ENCODE peak calls at places on chromosomes 16 and 17, in seven cellular contexts. One of them, this sample, is unnamed.

GRCh38 chr16:56190903-56191806 is at the start of gene GNAO1:
- DNase-seq in A549: peak; percentile 46
- DNase-seq in heart left ventricle: peak; percentile 86
- DNase-seq in astrocyte: peak; percentile 35
- DNase-seq in upper lobe of left lung: peak; percentile 28
- DNase-seq in astrocyte of the cerebellum: no peak
- DNase-seq in GM06990: peak; percentile 38
- DNase-seq in this sample: no peak

GRCh38 chr16:72967941-72968340 is 80.0 kb downstream of the ZFHX3 start:
- DNase-seq in A549: no peak
- DNase-seq in heart left ventricle: no peak
- DNase-seq in astrocyte: no peak
- DNase-seq in upper lobe of left lung: no peak
- DNase-seq in astrocyte of the cerebellum: no peak
- DNase-seq in GM06990: no peak
- DNase-seq in this sample: no peak

GRCh38 chr17:29583324-29584248 is 5.9 kb downstream of the GIT1 start:
- DNase-seq in A549: no peak
- DNase-seq in heart left ventricle: no peak
- DNase-seq in astrocyte: no peak
- DNase-seq in upper lobe of left lung: no peak
- DNase-seq in astrocyte of the cerebellum: no peak
- DNase-seq in GM06990: no peak
- DNase-seq in this sample: peak; percentile 16

GRCh38 chr17:74387365-74388218 is 20.3 kb downstream of the GPR142 start:
- DNase-seq in A549: no peak
- DNase-seq in heart left ventricle: peak; percentile 31
- DNase-seq in astrocyte: no peak
- DNase-seq in upper lobe of left lung: no peak
- DNase-seq in astrocyte of the cerebellum: no peak
- DNase-seq in GM06990: no peak
- DNase-seq in this sample: no peak

GRCh38 chr17:5584383-5584951 is at the start of gene NLRP1:
- DNase-seq in A549: no peak
- DNase-seq in heart left ventricle: peak; percentile 93
- DNase-seq in astrocyte: peak; percentile 89
- DNase-seq in upper lobe of left lung: peak; percentile 92
- DNase-seq in astrocyte of the cerebellum: peak; percentile 59
- DNase-seq in GM06990: peak; percentile 80
- DNase-seq in this sample: peak; percentile 98

GRCh38 chr17:72192409-72193192 is 71.8 kb downstream of the SOX9 start:
- DNase-seq in A549: no peak
- DNase-seq in heart left ventricle: no peak
- DNase-seq in astrocyte: peak; percentile 97
- DNase-seq in upper lobe of left lung: no peak
- DNase-seq in astrocyte of the cerebellum: no peak
- DNase-seq in GM06990: no peak
- DNase-seq in this sample: no peak

GRCh38 chr16:88839745-88840588 is 16.8 kb downstream of the GALNS start:
- DNase-seq in A549: no peak
- DNase-seq in heart left ventricle: no peak
- DNase-seq in astrocyte: no peak
- DNase-seq in upper lobe of left lung: no peak
- DNase-seq in astrocyte of the cerebellum: no peak
- DNase-seq in GM06990: no peak
- DNase-seq in this sample: no peak

GRCh38 chr17:19398301-19399181 is 11.6 kb upstream of the MFAP4 start:
- DNase-seq in A549: no peak
- DNase-seq in heart left ventricle: peak; percentile 59
- DNase-seq in astrocyte: no peak
- DNase-seq in upper lobe of left lung: peak; percentile 68
- DNase-seq in astrocyte of the cerebellum: no peak
- DNase-seq in GM06990: no peak
- DNase-seq in this sample: peak; percentile 94

GRCh38 chr17:7972131-7972785 is 30.2 kb upstream of the GUCY2D start:
- DNase-seq in A549: no peak
- DNase-seq in heart left ventricle: no peak
- DNase-seq in astrocyte: no peak
- DNase-seq in upper lobe of left lung: no peak
- DNase-seq in astrocyte of the cerebellum: no peak
- DNase-seq in GM06990: no peak
- DNase-seq in this sample: no peak

GRCh38 chr17:30249460-30249859 is 14.0 kb upstream of the SLC6A4 start:
- DNase-seq in A549: no peak
- DNase-seq in heart left ventricle: no peak
- DNase-seq in astrocyte: peak; percentile 27
- DNase-seq in upper lobe of left lung: no peak
- DNase-seq in astrocyte of the cerebellum: no peak
- DNase-seq in GM06990: no peak
- DNase-seq in this sample: no peak

GRCh38 chr16:88815901-88816589 is 4.3 kb upstream of the APRT start:
- DNase-seq in A549: peak; percentile 37
- DNase-seq in heart left ventricle: no peak
- DNase-seq in astrocyte: no peak
- DNase-seq in upper lobe of left lung: no peak
- DNase-seq in astrocyte of the cerebellum: no peak
- DNase-seq in GM06990: peak; percentile 61
- DNase-seq in this sample: no peak

GRCh38 chr16:31291376-31291775 is 31.6 kb downstream of the ITGAM start:
- DNase-seq in A549: no peak
- DNase-seq in heart left ventricle: no peak
- DNase-seq in astrocyte: no peak
- DNase-seq in upper lobe of left lung: no peak
- DNase-seq in astrocyte of the cerebellum: no peak
- DNase-seq in GM06990: no peak
- DNase-seq in this sample: no peak

GRCh38 chr17:36657390-36657762 is 56.0 kb downstream of the MRM1 start:
- DNase-seq in A549: no peak
- DNase-seq in heart left ventricle: no peak
- DNase-seq in astrocyte: no peak
- DNase-seq in upper lobe of left lung: no peak
- DNase-seq in astrocyte of the cerebellum: no peak
- DNase-seq in GM06990: no peak
- DNase-seq in this sample: no peak

GRCh38 chr16:58339452-58339938 is 44.7 kb upstream of the PRSS54 start:
- DNase-seq in A549: peak; percentile 30
- DNase-seq in heart left ventricle: no peak
- DNase-seq in astrocyte: peak; percentile 12
- DNase-seq in upper lobe of left lung: no peak
- DNase-seq in astrocyte of the cerebellum: peak; percentile 15
- DNase-seq in GM06990: no peak
- DNase-seq in this sample: no peak

GRCh38 chr17:39617446-39618251 is 9.1 kb upstream of the PPP1R1B start:
- DNase-seq in A549: peak; percentile 80
- DNase-seq in heart left ventricle: peak; percentile 85
- DNase-seq in astrocyte: no peak
- DNase-seq in upper lobe of left lung: peak; percentile 69
- DNase-seq in astrocyte of the cerebellum: no peak
- DNase-seq in GM06990: peak; percentile 55
- DNase-seq in this sample: peak; percentile 42

GRCh38 chr16:26019885-26020284 is 328.1 kb downstream of the HS3ST4 start:
- DNase-seq in A549: no peak
- DNase-seq in heart left ventricle: no peak
- DNase-seq in astrocyte: no peak
- DNase-seq in upper lobe of left lung: no peak
- DNase-seq in astrocyte of the cerebellum: no peak
- DNase-seq in GM06990: no peak
- DNase-seq in this sample: no peak

GRCh38 chr16:82175627-82176026 is 5.6 kb upstream of the MPHOSPH6 start:
- DNase-seq in A549: no peak
- DNase-seq in heart left ventricle: no peak
- DNase-seq in astrocyte: no peak
- DNase-seq in upper lobe of left lung: no peak
- DNase-seq in astrocyte of the cerebellum: no peak
- DNase-seq in GM06990: no peak
- DNase-seq in this sample: no peak

GRCh38 chr17:56165017-56165720 is 11.9 kb downstream of the ANKFN1 start:
- DNase-seq in A549: no peak
- DNase-seq in heart left ventricle: no peak
- DNase-seq in astrocyte: no peak
- DNase-seq in upper lobe of left lung: no peak
- DNase-seq in astrocyte of the cerebellum: no peak
- DNase-seq in GM06990: no peak
- DNase-seq in this sample: no peak

GRCh38 chr16:56493131-56493530 is 26.7 kb downstream of the BBS2 start:
- DNase-seq in A549: no peak
- DNase-seq in heart left ventricle: no peak
- DNase-seq in astrocyte: no peak
- DNase-seq in upper lobe of left lung: no peak
- DNase-seq in astrocyte of the cerebellum: no peak
- DNase-seq in GM06990: no peak
- DNase-seq in this sample: no peak

GRCh38 chr16:2095315-2095853 is 40.3 kb downstream of the PKD1 start:
- DNase-seq in A549: no peak
- DNase-seq in heart left ventricle: no peak
- DNase-seq in astrocyte: peak; percentile 36
- DNase-seq in upper lobe of left lung: no peak
- DNase-seq in astrocyte of the cerebellum: no peak
- DNase-seq in GM06990: no peak
- DNase-seq in this sample: no peak

GRCh38 chr17:700504-701094 is 14.0 kb downstream of the VPS53 start:
- DNase-seq in A549: peak; percentile 73
- DNase-seq in heart left ventricle: no peak
- DNase-seq in astrocyte: no peak
- DNase-seq in upper lobe of left lung: no peak
- DNase-seq in astrocyte of the cerebellum: no peak
- DNase-seq in GM06990: no peak
- DNase-seq in this sample: no peak

GRCh38 chr16:24610421-24610765 is 71.0 kb downstream of the RBBP6 start:
- DNase-seq in A549: no peak
- DNase-seq in heart left ventricle: peak; percentile 64
- DNase-seq in astrocyte: peak; percentile 22
- DNase-seq in upper lobe of left lung: no peak
- DNase-seq in astrocyte of the cerebellum: peak; percentile 0
- DNase-seq in GM06990: peak; percentile 14
- DNase-seq in this sample: peak; percentile 86

GRCh38 chr17:17679243-17679642 is 2.0 kb upstream of the RAI1 start:
- DNase-seq in A549: no peak
- DNase-seq in heart left ventricle: no peak
- DNase-seq in astrocyte: no peak
- DNase-seq in upper lobe of left lung: no peak
- DNase-seq in astrocyte of the cerebellum: no peak
- DNase-seq in GM06990: no peak
- DNase-seq in this sample: no peak

GRCh38 chr16:24318670-24319069 is 62.5 kb downstream of the CACNG3 start:
- DNase-seq in A549: no peak
- DNase-seq in heart left ventricle: no peak
- DNase-seq in astrocyte: no peak
- DNase-seq in upper lobe of left lung: no peak
- DNase-seq in astrocyte of the cerebellum: no peak
- DNase-seq in GM06990: no peak
- DNase-seq in this sample: no peak

GRCh38 chr17:10102817-10103216 is 95.6 kb downstream of the GAS7 start:
- DNase-seq in A549: no peak
- DNase-seq in heart left ventricle: no peak
- DNase-seq in astrocyte: no peak
- DNase-seq in upper lobe of left lung: no peak
- DNase-seq in astrocyte of the cerebellum: no peak
- DNase-seq in GM06990: no peak
- DNase-seq in this sample: no peak

GRCh38 chr17:47953945-47954344 is 3.7 kb downstream of the PRR15L start:
- DNase-seq in A549: no peak
- DNase-seq in heart left ventricle: no peak
- DNase-seq in astrocyte: no peak
- DNase-seq in upper lobe of left lung: no peak
- DNase-seq in astrocyte of the cerebellum: no peak
- DNase-seq in GM06990: no peak
- DNase-seq in this sample: no peak

GRCh38 chr17:47955497-47956461 is 1.9 kb downstream of the PRR15L start:
- DNase-seq in A549: no peak
- DNase-seq in heart left ventricle: no peak
- DNase-seq in astrocyte: no peak
- DNase-seq in upper lobe of left lung: peak; percentile 94
- DNase-seq in astrocyte of the cerebellum: no peak
- DNase-seq in GM06990: no peak
- DNase-seq in this sample: no peak

GRCh38 chr17:47957591-47958490 is at the start of gene PRR15L:
- DNase-seq in A549: no peak
- DNase-seq in heart left ventricle: no peak
- DNase-seq in astrocyte: no peak
- DNase-seq in upper lobe of left lung: peak; percentile 91
- DNase-seq in astrocyte of the cerebellum: no peak
- DNase-seq in GM06990: no peak
- DNase-seq in this sample: no peak

GRCh38 chr17:47959825-47960655 is 2.4 kb upstream of the PRR15L start:
- DNase-seq in A549: no peak
- DNase-seq in heart left ventricle: no peak
- DNase-seq in astrocyte: no peak
- DNase-seq in upper lobe of left lung: no peak
- DNase-seq in astrocyte of the cerebellum: no peak
- DNase-seq in GM06990: no peak
- DNase-seq in this sample: no peak

GRCh38 chr17:47956818-47957590 is 679 bp downstream of the PRR15L start:
- DNase-seq in A549: no peak
- DNase-seq in heart left ventricle: no peak
- DNase-seq in astrocyte: no peak
- DNase-seq in upper lobe of left lung: no peak
- DNase-seq in astrocyte of the cerebellum: no peak
- DNase-seq in GM06990: no peak
- DNase-seq in this sample: no peak
- H3K4me3 ChIP-seq in A549: peak overlapping the region; percentile 22
- H3K4me3 ChIP-seq in heart left ventricle: no peak overlapping the region
- H3K4me3 ChIP-seq in astrocyte: no peak overlapping the region
- H3K4me3 ChIP-seq in upper lobe of left lung: peak overlapping the region; percentile 47
- H3K4me3 ChIP-seq in astrocyte of the cerebellum: no peak overlapping the region
- H3K4me3 ChIP-seq in GM06990: no peak overlapping the region
- H3K4me3 ChIP-seq in this sample: no peak overlapping the region

GRCh38 chr17:41625602-41626001 is 1.2 kb upstream of the KRT17 start:
- DNase-seq in A549: no peak
- DNase-seq in heart left ventricle: peak; percentile 46
- DNase-seq in astrocyte: no peak
- DNase-seq in upper lobe of left lung: no peak
- DNase-seq in astrocyte of the cerebellum: no peak
- DNase-seq in GM06990: no peak
- DNase-seq in this sample: no peak
- TF ChIP-seq CTCF in A549: no peak
- TF ChIP-seq CTCF in heart left ventricle: no peak
- TF ChIP-seq CTCF in astrocyte: no peak
- TF ChIP-seq CTCF in upper lobe of left lung: no peak
- TF ChIP-seq CTCF in astrocyte of the cerebellum: no peak
- TF ChIP-seq CTCF in GM06990: no peak
- TF ChIP-seq CTCF in this sample: no peak

DNA sequence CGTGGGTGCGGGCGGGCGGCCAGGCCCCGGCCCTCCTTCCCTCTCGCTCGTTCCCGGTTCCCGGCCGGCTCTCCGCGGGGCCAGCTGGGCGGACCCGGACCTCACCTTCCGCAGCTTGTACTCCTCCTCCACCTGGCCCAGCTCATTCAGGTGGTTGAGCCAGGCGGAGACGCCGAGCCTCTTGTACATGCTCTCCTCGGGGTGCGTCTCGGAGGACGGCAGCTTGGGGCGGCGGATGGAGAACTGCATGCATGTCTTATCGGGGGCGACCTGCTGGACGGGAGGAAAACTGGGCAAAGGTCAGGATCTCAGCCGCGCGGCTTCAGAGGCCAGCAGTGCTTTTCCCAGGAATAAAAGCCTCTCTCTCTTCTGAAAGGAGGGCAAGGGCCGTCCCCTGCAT is 85.4 kb downstream of the TBC1D16 start:
- DNase-seq in A549: no peak
- DNase-seq in heart left ventricle: no peak
- DNase-seq in astrocyte: no peak
- DNase-seq in upper lobe of left lung: peak; percentile 16
- DNase-seq in astrocyte of the cerebellum: no peak
- DNase-seq in GM06990: no peak
- DNase-seq in this sample: no peak
- H3K4me3 ChIP-seq in A549: no peak overlapping the region
- H3K4me3 ChIP-seq in heart left ventricle: no peak overlapping the region
- H3K4me3 ChIP-seq in astrocyte: no peak overlapping the region
- H3K4me3 ChIP-seq in upper lobe of left lung: no peak overlapping the region
- H3K4me3 ChIP-seq in astrocyte of the cerebellum: no peak overlapping the region
- H3K4me3 ChIP-seq in GM06990: no peak overlapping the region
- H3K4me3 ChIP-seq in this sample: no peak overlapping the region

GRCh38 chr16:53692146-53692545 is 11.5 kb downstream of the RPGRIP1L start:
- DNase-seq in A549: no peak
- DNase-seq in heart left ventricle: no peak
- DNase-seq in astrocyte: no peak
- DNase-seq in upper lobe of left lung: no peak
- DNase-seq in astrocyte of the cerebellum: no peak
- DNase-seq in GM06990: no peak
- DNase-seq in this sample: no peak
- TF ChIP-seq CTCF in A549: peak; percentile 74
- TF ChIP-seq CTCF in heart left ventricle: no peak
- TF ChIP-seq CTCF in astrocyte: no peak
- TF ChIP-seq CTCF in upper lobe of left lung: no peak
- TF ChIP-seq CTCF in astrocyte of the cerebellum: no peak
- TF ChIP-seq CTCF in GM06990: no peak
- TF ChIP-seq CTCF in this sample: no peak